ENCODE peak calls at places on chromosomes 1 and 21, in six cellular contexts. One of them, this sample, is unnamed.

GRCh38 chr1:110756506-110756905 is 81.8 kb upstream of the KCNA3 start:
- DNase-seq in HepG2: no peak
- DNase-seq in Calu3: no peak
- DNase-seq in testis: no peak
- DNase-seq in RWPE1: no peak
- DNase-seq in kidney: no peak
- DNase-seq in this sample: no peak

GRCh38 chr1:200877839-200878551 is 5.2 kb downstream of the GPR25 start:
- DNase-seq in HepG2: no peak
- DNase-seq in Calu3: no peak
- DNase-seq in testis: no peak
- DNase-seq in RWPE1: no peak
- DNase-seq in kidney: no peak
- DNase-seq in this sample: no peak

GRCh38 chr1:25186608-25187007 is 45.7 kb downstream of the SYF2 start:
- DNase-seq in HepG2: no peak
- DNase-seq in Calu3: no peak
- DNase-seq in testis: no peak
- DNase-seq in RWPE1: no peak
- DNase-seq in kidney: no peak
- DNase-seq in this sample: no peak

GRCh38 chr1:154837679-154838171 is 32.4 kb downstream of the KCNN3 start:
- DNase-seq in HepG2: no peak
- DNase-seq in Calu3: no peak
- DNase-seq in testis: no peak
- DNase-seq in RWPE1: no peak
- DNase-seq in kidney: no peak
- DNase-seq in this sample: no peak

GRCh38 chr1:14517813-14518180 is 80.7 kb upstream of the KAZN start:
- DNase-seq in HepG2: no peak
- DNase-seq in Calu3: no peak
- DNase-seq in testis: no peak
- DNase-seq in RWPE1: no peak
- DNase-seq in kidney: no peak
- DNase-seq in this sample: no peak

GRCh38 chr1:230426246-230427101 is at the start of gene PGBD5:
- DNase-seq in HepG2: peak; percentile 41
- DNase-seq in Calu3: peak; percentile 93
- DNase-seq in testis: peak; percentile 79
- DNase-seq in RWPE1: peak; percentile 76
- DNase-seq in kidney: peak; percentile 87
- DNase-seq in this sample: peak; percentile 75

GRCh38 chr21:41715649-41716321 is 51.1 kb downstream of the RIPK4 start:
- DNase-seq in HepG2: peak; percentile 98
- DNase-seq in Calu3: peak; percentile 84
- DNase-seq in testis: no peak
- DNase-seq in RWPE1: peak; percentile 90
- DNase-seq in kidney: no peak
- DNase-seq in this sample: no peak

GRCh38 chr1:239913141-239913585 is 178.5 kb upstream of the FMN2 start:
- DNase-seq in HepG2: no peak
- DNase-seq in Calu3: no peak
- DNase-seq in testis: no peak
- DNase-seq in RWPE1: no peak
- DNase-seq in kidney: no peak
- DNase-seq in this sample: no peak

GRCh38 chr1:228081578-228082259 is 789 bp upstream of the ARF1 start:
- DNase-seq in HepG2: no peak
- DNase-seq in Calu3: no peak
- DNase-seq in testis: no peak
- DNase-seq in RWPE1: no peak
- DNase-seq in kidney: no peak
- DNase-seq in this sample: peak; percentile 68

GRCh38 chr1:161019767-161020572 is 982 bp downstream of the F11R start:
- DNase-seq in HepG2: no peak
- DNase-seq in Calu3: no peak
- DNase-seq in testis: no peak
- DNase-seq in RWPE1: peak; percentile 73
- DNase-seq in kidney: no peak
- DNase-seq in this sample: no peak

GRCh38 chr1:119554188-119554587 is 47.2 kb downstream of the HSD3B1 start:
- DNase-seq in HepG2: no peak
- DNase-seq in Calu3: no peak
- DNase-seq in testis: peak; percentile 68
- DNase-seq in RWPE1: no peak
- DNase-seq in kidney: no peak
- DNase-seq in this sample: peak; percentile 58

GRCh38 chr1:14424325-14425000 is 174.0 kb upstream of the KAZN start:
- DNase-seq in HepG2: no peak
- DNase-seq in Calu3: no peak
- DNase-seq in testis: no peak
- DNase-seq in RWPE1: no peak
- DNase-seq in kidney: no peak
- DNase-seq in this sample: no peak

GRCh38 chr1:33005117-33005811 is 31.4 kb downstream of the AK2 start:
- DNase-seq in HepG2: no peak
- DNase-seq in Calu3: no peak
- DNase-seq in testis: no peak
- DNase-seq in RWPE1: no peak
- DNase-seq in kidney: no peak
- DNase-seq in this sample: no peak

GRCh38 chr1:23539698-23540266 is 8.7 kb upstream of the E2F2 start:
- DNase-seq in HepG2: peak; percentile 71
- DNase-seq in Calu3: peak; percentile 87
- DNase-seq in testis: peak; percentile 92
- DNase-seq in RWPE1: peak; percentile 89
- DNase-seq in kidney: peak; percentile 92
- DNase-seq in this sample: peak; percentile 93

GRCh38 chr1:182377175-182377574 is 14.4 kb downstream of the GLUL start:
- DNase-seq in HepG2: no peak
- DNase-seq in Calu3: no peak
- DNase-seq in testis: no peak
- DNase-seq in RWPE1: peak; percentile 53
- DNase-seq in kidney: no peak
- DNase-seq in this sample: no peak

GRCh38 chr1:58446368-58446767 is 100.2 kb downstream of the OMA1 start:
- DNase-seq in HepG2: peak; percentile 28
- DNase-seq in Calu3: no peak
- DNase-seq in testis: peak; percentile 73
- DNase-seq in RWPE1: no peak
- DNase-seq in kidney: no peak
- DNase-seq in this sample: no peak
- TF ChIP-seq CTCF in HepG2: no peak
- TF ChIP-seq CTCF in Calu3: no peak
- TF ChIP-seq CTCF in testis: no peak
- TF ChIP-seq CTCF in RWPE1: no peak
- TF ChIP-seq CTCF in kidney: no peak
- TF ChIP-seq CTCF in this sample: no peak

DNA sequence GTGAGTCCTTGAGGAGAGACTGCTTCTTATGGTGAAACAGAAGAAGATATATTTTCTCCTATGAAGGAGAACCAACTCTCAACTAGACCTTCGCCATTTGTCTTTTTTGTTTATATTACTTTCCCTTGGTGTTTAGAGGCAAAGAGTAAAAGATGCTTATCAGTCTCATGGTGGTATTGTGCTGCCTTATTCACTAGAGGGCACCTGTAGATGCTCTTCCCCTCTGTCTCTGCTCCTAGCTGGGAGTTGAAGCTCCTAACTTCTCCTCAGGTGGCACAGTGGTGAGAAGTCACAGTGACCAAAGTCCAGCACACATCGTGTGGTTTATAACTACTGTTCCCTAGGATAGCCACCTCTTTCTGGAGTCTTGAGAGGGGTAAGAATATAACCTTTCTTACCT is 1359.6 kb downstream of the PLA2G4A start:
- DNase-seq in HepG2: no peak
- DNase-seq in Calu3: no peak
- DNase-seq in testis: no peak
- DNase-seq in RWPE1: no peak
- DNase-seq in kidney: no peak
- DNase-seq in this sample: no peak
- TF ChIP-seq CTCF in HepG2: no peak
- TF ChIP-seq CTCF in Calu3: no peak
- TF ChIP-seq CTCF in testis: no peak
- TF ChIP-seq CTCF in RWPE1: no peak
- TF ChIP-seq CTCF in kidney: no peak
- TF ChIP-seq CTCF in this sample: no peak

GRCh38 chr21:44755227-44755626 is 43.9 kb upstream of the TSPEAR start:
- DNase-seq in HepG2: peak; percentile 16
- DNase-seq in Calu3: no peak
- DNase-seq in testis: no peak
- DNase-seq in RWPE1: no peak
- DNase-seq in kidney: no peak
- DNase-seq in this sample: peak; percentile 32
- TF ChIP-seq CTCF in HepG2: peak; percentile 41
- TF ChIP-seq CTCF in Calu3: no peak
- TF ChIP-seq CTCF in testis: no peak
- TF ChIP-seq CTCF in RWPE1: no peak
- TF ChIP-seq CTCF in kidney: no peak
- TF ChIP-seq CTCF in this sample: no peak

GRCh38 chr1:207875532-207875931 is 35.4 kb downstream of the CD34 start:
- DNase-seq in HepG2: no peak
- DNase-seq in Calu3: no peak
- DNase-seq in testis: no peak
- DNase-seq in RWPE1: no peak
- DNase-seq in kidney: no peak
- DNase-seq in this sample: no peak

GRCh38 chr1:207873055-207873890 is 37.7 kb downstream of the CD34 start:
- DNase-seq in HepG2: no peak
- DNase-seq in Calu3: no peak
- DNase-seq in testis: no peak
- DNase-seq in RWPE1: no peak
- DNase-seq in kidney: no peak
- DNase-seq in this sample: peak; percentile 75

GRCh38 chr1:207878939-207879338 is 32.0 kb downstream of the CD34 start:
- DNase-seq in HepG2: no peak
- DNase-seq in Calu3: no peak
- DNase-seq in testis: no peak
- DNase-seq in RWPE1: no peak
- DNase-seq in kidney: no peak
- DNase-seq in this sample: peak; percentile 6

GRCh38 chr1:207872655-207873054 is 38.3 kb downstream of the CD34 start:
- DNase-seq in HepG2: no peak
- DNase-seq in Calu3: no peak
- DNase-seq in testis: no peak
- DNase-seq in RWPE1: no peak
- DNase-seq in kidney: no peak
- DNase-seq in this sample: no peak

DNA sequence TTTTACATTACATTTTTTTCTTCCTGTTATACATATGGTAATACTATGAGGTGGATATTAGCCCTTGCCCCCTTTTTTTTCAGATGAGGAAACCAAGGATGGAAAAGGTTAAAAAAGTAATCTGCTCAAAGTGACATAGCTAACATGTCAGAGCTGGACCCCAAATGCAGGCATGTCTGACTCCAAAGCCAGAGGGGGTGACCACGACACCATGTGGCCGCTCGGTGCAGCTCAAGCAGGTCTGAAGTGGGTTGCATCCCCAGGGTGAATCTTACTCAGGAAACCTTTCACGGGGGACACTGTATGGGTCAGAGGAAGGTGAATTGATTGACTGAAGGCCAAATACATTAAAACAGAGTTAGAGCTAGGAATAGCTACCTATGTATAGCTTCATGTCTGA is 34.8 kb downstream of the CD34 start:
- DNase-seq in HepG2: peak; percentile 12
- DNase-seq in Calu3: no peak
- DNase-seq in testis: no peak
- DNase-seq in RWPE1: no peak
- DNase-seq in kidney: no peak
- DNase-seq in this sample: no peak
- TF ChIP-seq CTCF in HepG2: peak; percentile 71
- TF ChIP-seq CTCF in Calu3: no peak
- TF ChIP-seq CTCF in testis: no peak
- TF ChIP-seq CTCF in RWPE1: no peak
- TF ChIP-seq CTCF in kidney: peak; percentile 18
- TF ChIP-seq CTCF in this sample: no peak